ENCODE peak calls at places on chromosomes 4 and X, in eight cellular contexts. K, M, P, Y, D, F, W and A are unnamed samples.

GRCh38 chrX:17046478-17047097 is 100.1 kb downstream of the REPS2 start:
- DNase-seq in F (peak; percentile 24), W (peak; percentile 67), K (peak; percentile 49), M (peak; percentile 18), Y (peak; percentile 75), P (peak; percentile 45), D (no peak), A (no peak)

GRCh38 chrX:136546369-136546768 is 14.4 kb downstream of the VGLL1 start:
- DNase-seq in D (no peak), P (no peak), K (no peak), W (no peak), M (no peak), F (no peak), Y (no peak), A (no peak)

GRCh38 chr4:88244821-88245579 is 39.4 kb downstream of the PPM1K start:
- DNase-seq in K (peak; percentile 54), W (no peak), Y (no peak), M (no peak), P (no peak), F (no peak), D (no peak), A (no peak)

GRCh38 chr4:151228196-151229119 is 48.5 kb upstream of the PRSS48 start:
- DNase-seq in Y (no peak), K (no peak), F (no peak), M (no peak), W (peak; percentile 28), D (no peak), P (no peak), A (no peak)

GRCh38 chr4:151690164-151690856 is 70.5 kb downstream of the GATB start:
- DNase-seq in F (no peak), M (no peak), D (no peak), K (no peak), Y (no peak), W (peak; percentile 74), P (no peak), A (no peak)

GRCh38 chr4:9765091-9765490 is 16.3 kb upstream of the DRD5 start:
- DNase-seq in K (no peak), M (no peak), P (no peak), F (no peak), W (peak; percentile 4), Y (no peak), D (no peak), A (no peak)

GRCh38 chr4:139630991-139631390 is 34.6 kb upstream of the MGST2 start:
- DNase-seq in F (no peak), P (no peak), D (no peak), W (no peak), Y (no peak), M (no peak), K (no peak), A (no peak)

GRCh38 chr4:126583509-126583908 is 1049.2 kb upstream of the INTU start:
- DNase-seq in P (no peak), M (no peak), W (peak; percentile 26), F (no peak), K (no peak), D (no peak), Y (no peak), A (no peak)

GRCh38 chr4:183996868-183997267 is 91.8 kb downstream of the STOX2 start:
- DNase-seq in D (no peak), Y (no peak), K (no peak), W (peak; percentile 90), M (no peak), P (no peak), F (no peak), A (no peak)

GRCh38 chr4:36310793-36311192 is 29.4 kb downstream of the DTHD1 start:
- DNase-seq in F (no peak), D (peak; percentile 56), Y (peak; percentile 71), K (no peak), P (peak; percentile 44), M (no peak), W (no peak), A (no peak)

GRCh38 chr4:20529681-20530080 is 170.6 kb upstream of the PACRGL start:
- DNase-seq in W (peak; percentile 40), F (no peak), D (no peak), M (no peak), K (no peak), P (no peak), Y (no peak), A (no peak)
- H3K4me1 ChIP-seq in W (peaks cover 12% of the 10 kb centered on the region), F (no peaks in the 10 kb centered on the region), D (no peaks in the 10 kb centered on the region), M (no peaks in the 10 kb centered on the region), K (no peaks in the 10 kb centered on the region), P (no peaks in the 10 kb centered on the region), Y (peaks cover 4% of the 10 kb centered on the region), A (peaks cover 5% of the 10 kb centered on the region)

DNA sequence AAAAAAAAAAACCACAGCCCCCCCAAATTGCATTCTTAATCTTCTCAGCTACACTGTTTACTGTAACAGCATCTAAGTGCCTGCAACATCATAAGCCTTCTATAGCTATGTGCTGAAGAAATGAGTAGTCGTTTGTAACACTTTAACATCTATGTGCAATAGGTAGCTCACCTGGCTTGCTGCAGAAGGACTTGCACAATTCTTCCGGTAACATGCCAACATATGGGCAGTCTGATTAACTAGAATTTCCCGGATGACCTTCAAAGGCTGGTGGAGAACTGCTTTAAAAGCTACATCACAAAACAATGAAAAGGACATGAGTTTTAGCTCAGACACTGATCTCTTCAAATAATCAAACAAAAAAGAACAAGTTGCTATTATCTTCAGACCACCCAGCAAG is 52.9 kb downstream of the METTL14 start:
- DNase-seq in D (no peak), Y (no peak), W (no peak), M (no peak), P (no peak), K (no peak), F (no peak), A (no peak)
- H3K36me3 ChIP-seq in D (peaks cover 91% of the 10 kb centered on the region), Y (peaks cover 39% of the 10 kb centered on the region), W (peaks cover 43% of the 10 kb centered on the region), M (peaks cover 40% of the 10 kb centered on the region), P (no peaks in the 10 kb centered on the region), K (peaks cover 20% of the 10 kb centered on the region), F (peaks cover 72% of the 10 kb centered on the region), A (peaks cover 83% of the 10 kb centered on the region)

GRCh38 chr4:64001229-64001898 is 407.9 kb downstream of the TECRL start:
- DNase-seq in Y (no peak), W (no peak), K (no peak), D (no peak), M (no peak), F (no peak), P (no peak), A (no peak)

GRCh38 chr4:64000241-64000640 is 409.0 kb downstream of the TECRL start:
- DNase-seq in Y (no peak), M (no peak), D (no peak), P (no peak), F (no peak), K (no peak), W (no peak), A (no peak)
- H3K4me3 ChIP-seq in Y (no peak overlapping the region), M (no peak overlapping the region), D (no peak overlapping the region), P (no peak overlapping the region), F (no peak overlapping the region), K (no peak overlapping the region), W (no peak overlapping the region), A (no peak overlapping the region)

GRCh38 chr4:87065016-87065415 is 130.2 kb downstream of the AFF1 start:
- DNase-seq in P (no peak), W (no peak), F (no peak), M (no peak), D (no peak), K (no peak), Y (no peak), A (no peak)

GRCh38 chr4:87068591-87069021 is 133.8 kb downstream of the AFF1 start:
- DNase-seq in Y (no peak), K (no peak), D (no peak), W (no peak), M (no peak), P (no peak), F (no peak), A (no peak)

GRCh38 chr4:87069037-87069742 is 134.4 kb downstream of the AFF1 start:
- DNase-seq in Y (no peak), M (no peak), F (no peak), D (no peak), W (no peak), P (no peak), K (no peak), A (no peak)

GRCh38 chr4:87067120-87067885 is 132.5 kb downstream of the AFF1 start:
- DNase-seq in M (no peak), K (no peak), F (no peak), P (no peak), D (no peak), Y (no peak), W (no peak), A (no peak)

GRCh38 chr4:87066403-87067119 is 131.8 kb downstream of the AFF1 start:
- DNase-seq in W (no peak), F (no peak), K (no peak), M (no peak), P (no peak), D (no peak), Y (no peak), A (no peak)
- H3K4me1 ChIP-seq in W (no peaks in the 10 kb centered on the region), F (peaks cover 57% of the 10 kb centered on the region), K (no peaks in the 10 kb centered on the region), M (peaks cover 32% of the 10 kb centered on the region), P (peaks cover 39% of the 10 kb centered on the region), D (peaks cover 11% of the 10 kb centered on the region), Y (peaks cover 60% of the 10 kb centered on the region), A (peaks cover 3% of the 10 kb centered on the region)